ENCODE peak calls at places on chromosomes 13 and 19, in four cellular contexts. X is thoracic aorta, K is ascending aorta, C is heart left ventricle. V is an unnamed sample.
A peak's percentile ranks its signal among the peaks of the same experiment; 100 is the strongest.

GRCh38 chr19:35495107-35496064 is 5.1 kb upstream of the KRTDAP start:
- DNase-seq in K (no peak), X (peak; percentile 18), C (peak; percentile 71), V (no peak)

GRCh38 chr13:39370048-39370447 is 232.9 kb downstream of the LHFPL6 start:
- DNase-seq in X (no peak), K (no peak), C (no peak), V (no peak)

GRCh38 chr19:2877398-2878331 is 10.5 kb downstream of the ZNF556 start:
- DNase-seq in C (no peak), X (no peak), K (no peak), V (no peak)

GRCh38 chr13:59176775-59177174 is 987.0 kb downstream of the DIAPH3 start:
- DNase-seq in C (no peak), X (no peak), K (no peak), V (no peak)

GRCh38 chr19:958967-959685 is 25.0 kb upstream of the WDR18 start:
- DNase-seq in C (no peak), K (no peak), X (no peak), V (no peak)

GRCh38 chr13:109680288-109680687 is 106.1 kb downstream of the IRS2 start:
- DNase-seq in K (no peak), C (no peak), X (no peak), V (no peak)

GRCh38 chr13:74586839-74587238 is 452.6 kb upstream of the KLF12 start:
- DNase-seq in X (no peak), K (no peak), C (no peak), V (no peak)

GRCh38 chr13:29110003-29110402 is 289.9 kb downstream of the MTUS2 start:
- DNase-seq in X (no peak), C (no peak), K (no peak), V (no peak)

GRCh38 chr13:110507678-110508381 is 53.7 kb downstream of the RAB20 start:
- DNase-seq in C (peak; percentile 66), X (no peak), K (no peak), V (no peak)

GRCh38 chr19:34145741-34146202 is 26.5 kb upstream of the LSM14A start:
- DNase-seq in K (no peak), C (no peak), X (no peak), V (no peak)

GRCh38 chr13:39105110-39105509 is 66.9 kb downstream of the NHLRC3 start:
- DNase-seq in C (no peak), K (no peak), X (no peak), V (no peak)

GRCh38 chr19:44611812-44612295 is 1.5 kb upstream of the IGSF23 start:
- DNase-seq in X (no peak), K (no peak), C (no peak), V (no peak)

GRCh38 chr19:45497791-45498190 is 452 bp upstream of the PPM1N start:
- DNase-seq in K (no peak), X (no peak), C (no peak), V (no peak)

GRCh38 chr13:65971541-65971940 is 1258.6 kb downstream of the PCDH9 start:
- DNase-seq in K (no peak), C (no peak), X (no peak), V (no peak)

GRCh38 chr13:73040968-73041580 is 17.7 kb upstream of the KLF5 start:
- DNase-seq in K (no peak), X (no peak), C (no peak), V (no peak)

DNA sequence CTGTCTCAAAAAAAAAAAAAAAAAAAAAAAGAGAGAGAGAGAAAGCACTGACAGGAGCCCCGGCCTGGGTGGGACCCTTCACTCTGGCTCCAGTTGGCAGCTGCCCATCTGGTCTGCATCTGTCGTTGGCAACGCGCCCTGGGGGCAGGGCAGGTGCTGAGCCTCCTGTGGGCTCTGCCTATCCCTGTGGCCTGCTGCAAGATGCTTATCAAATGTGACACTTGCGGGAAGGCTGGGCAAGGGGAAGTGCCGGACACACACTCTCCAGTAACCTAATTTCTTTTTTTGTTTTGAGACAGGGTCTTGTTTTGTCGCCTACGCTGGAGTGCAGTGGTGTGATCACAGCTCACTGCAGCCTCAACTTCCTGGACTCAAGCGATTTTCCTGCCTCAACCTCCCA is 10.7 kb upstream of the KPTN start:
- DNase-seq in C (peak; percentile 33), K (no peak), X (no peak), V (no peak)
- H3K4me3 ChIP-seq in C (no peak overlapping the region), K (no peak overlapping the region), X (no peak overlapping the region), V (no peak overlapping the region)

GRCh38 chr19:18385675-18386542 is at the start of gene GDF15:
- DNase-seq in X (no peak), K (no peak), C (peak; percentile 70), V (no peak)
- H3K4me3 ChIP-seq in X (peak within 1 kb of the TSS; percentile 41), K (peak within 1 kb of the TSS; percentile 24), C (peak within 1 kb of the TSS; percentile 9), V (no peak within 1 kb of the TSS)

DNA sequence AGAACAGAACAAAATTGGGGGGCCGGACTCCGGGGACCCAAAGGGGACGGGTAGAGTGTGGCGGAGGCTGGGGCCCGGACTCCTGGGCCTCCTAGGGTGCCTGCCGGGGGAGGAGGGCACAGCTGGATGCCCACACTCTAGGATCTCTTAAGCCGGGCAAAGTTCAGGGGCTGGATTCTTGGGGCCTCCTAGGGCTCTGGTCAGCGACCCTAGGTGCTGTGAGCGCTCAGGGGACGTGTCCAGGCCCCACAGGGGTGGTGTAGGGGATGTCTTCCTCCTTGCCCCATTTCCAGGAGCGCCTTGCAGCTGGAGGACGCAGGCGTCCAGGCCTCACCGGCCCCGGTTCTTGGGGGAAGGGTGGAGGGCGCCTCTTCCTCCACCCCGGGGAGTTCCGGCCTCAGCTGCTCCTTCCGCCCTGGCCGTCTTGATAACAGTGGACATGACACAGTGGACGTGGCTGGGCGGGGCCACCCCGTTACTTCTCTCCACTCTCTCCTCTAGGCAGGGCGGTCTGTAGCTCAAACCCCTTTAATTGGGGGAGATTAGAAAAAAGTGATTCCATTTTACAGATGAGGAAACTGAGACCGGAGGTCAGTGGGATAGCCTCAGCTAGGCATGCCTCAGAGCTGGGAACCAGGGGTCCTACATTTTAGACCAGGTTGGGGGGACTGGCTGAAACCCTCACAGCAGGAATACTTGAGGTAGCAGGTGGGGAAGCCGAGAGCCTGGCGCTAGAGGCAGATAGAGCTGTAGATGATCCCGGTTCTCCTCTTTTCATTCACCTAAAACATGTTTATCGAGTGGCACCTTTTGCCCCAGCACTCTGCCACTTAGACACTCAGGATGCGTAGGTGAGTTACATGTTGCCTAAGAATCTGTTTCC is 705 bp downstream of the STXBP2 start:
- DNase-seq in K (no peak), X (no peak), C (peak; percentile 56), V (no peak)
- H3K4me3 ChIP-seq in K (peak overlapping the region; percentile 61), X (peak overlapping the region; percentile 65), C (peak overlapping the region; percentile 42), V (peak overlapping the region; percentile 87)

GRCh38 chr19:50719119-50719435 is 525 bp downstream of the SHANK1 start:
- DNase-seq in X (no peak), C (no peak), K (no peak), V (no peak)
- H3K4me3 ChIP-seq in X (peak overlapping the region; percentile 14), C (peak overlapping the region; percentile 53), K (peak overlapping the region; percentile 44), V (peak overlapping the region; percentile 8)

DNA sequence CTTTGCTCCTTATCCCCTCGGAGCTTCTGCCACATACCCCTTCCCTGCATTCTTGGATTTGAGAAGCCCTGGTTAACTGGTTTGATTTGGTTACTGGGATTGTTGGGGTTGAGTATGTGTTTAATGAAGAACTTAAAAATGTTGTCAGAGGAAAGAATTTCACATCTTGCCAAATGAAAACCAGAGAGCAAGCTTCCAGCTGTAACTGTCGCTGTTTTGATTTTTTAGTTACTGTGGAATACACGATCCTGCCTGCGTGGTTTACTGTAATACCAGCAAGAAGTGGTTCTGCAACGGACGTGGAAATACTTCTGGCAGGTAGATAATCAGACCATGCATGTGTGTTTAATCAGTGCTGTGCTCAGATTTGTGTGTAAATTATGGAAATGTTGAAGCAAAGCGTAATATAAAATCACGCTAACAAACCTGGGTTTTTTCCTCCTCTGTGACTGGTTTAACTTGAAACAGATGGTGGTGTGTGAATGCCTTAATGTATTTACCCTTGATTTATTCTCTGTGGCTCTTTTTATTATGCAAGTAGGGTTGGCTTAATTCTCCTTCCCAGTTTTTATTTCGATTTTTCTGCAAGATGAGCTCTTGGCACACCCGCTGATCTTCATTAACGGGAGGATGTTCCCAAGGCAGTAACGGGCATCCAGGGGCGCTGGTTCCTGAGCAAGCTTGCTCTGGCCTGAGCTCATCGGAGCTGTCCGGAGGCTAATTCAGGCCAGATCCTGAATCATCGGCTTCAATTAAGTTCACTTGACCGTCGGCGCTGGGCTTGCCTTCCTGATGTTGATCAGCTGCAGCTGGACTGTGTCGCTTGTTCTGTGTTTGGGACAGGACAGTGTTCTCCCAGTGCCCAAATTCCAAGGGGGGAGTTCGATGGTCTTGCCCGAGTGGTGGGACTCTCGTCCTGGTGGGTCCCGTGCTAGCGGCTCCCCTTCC is 16.0 kb downstream of the UPF1 start:
- DNase-seq in K (no peak), X (no peak), C (no peak), V (no peak)
- H3K4me3 ChIP-seq in K (no peak overlapping the region), X (peak overlapping the region; percentile 48), C (no peak overlapping the region), V (no peak overlapping the region)

DNA sequence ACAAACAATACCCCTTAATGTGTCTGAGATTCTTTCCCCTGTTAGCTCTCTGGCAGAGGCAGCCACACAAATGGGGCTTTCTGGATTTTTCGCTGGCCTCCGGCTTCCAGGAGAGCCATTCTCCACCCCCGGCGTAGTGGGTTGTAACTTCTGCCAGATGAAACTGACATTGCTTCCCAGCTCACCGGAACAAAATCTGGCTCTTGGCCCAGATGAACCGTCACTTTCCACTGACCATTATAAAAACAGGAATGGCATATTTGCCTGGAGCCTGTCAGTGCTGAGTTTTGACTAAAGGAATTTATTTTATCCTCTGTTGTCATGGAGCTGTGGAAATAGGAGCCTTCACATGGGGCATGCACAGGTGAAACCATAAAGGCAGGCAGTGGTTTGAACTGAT is 120.6 kb upstream of the GPR12 start:
- DNase-seq in X (no peak), K (no peak), C (peak; percentile 25), V (no peak)
- H3K4me3 ChIP-seq in X (no peak overlapping the region), K (no peak overlapping the region), C (no peak overlapping the region), V (no peak overlapping the region)

GRCh38 chr13:41458187-41458938 is 1.0 kb downstream of the RGCC start:
- DNase-seq in K (no peak), C (peak; percentile 41), X (no peak), V (peak; percentile 12)

GRCh38 chr13:41458939-41459753 is 1.8 kb downstream of the RGCC start:
- DNase-seq in X (no peak), K (no peak), C (peak; percentile 43), V (peak; percentile 5)

GRCh38 chr13:41461527-41462124 is 4.3 kb downstream of the RGCC start:
- DNase-seq in X (no peak), C (no peak), K (no peak), V (no peak)

GRCh38 chr13:41460930-41461329 is 3.6 kb downstream of the RGCC start:
- DNase-seq in C (no peak), K (no peak), X (no peak), V (no peak)

GRCh38 chr13:41459754-41460111 is 2.4 kb downstream of the RGCC start:
- DNase-seq in X (no peak), C (no peak), K (no peak), V (no peak)
- H3K4me3 ChIP-seq in X (peak overlapping the region; percentile 92), C (peak overlapping the region; percentile 68), K (peak overlapping the region; percentile 80), V (peak overlapping the region; percentile 57)

V was measured in esophagus squamous epithelium.